ENCODE peak calls at places on chromosome 22, in seven cellular contexts. D is lower leg skin, J is uterus, I is colonic mucosa, E is GM23338, L is right lobe of liver, M is lung. T is an unnamed sample.

GRCh38 chr22:27748355-27749168 is 53.0 kb downstream of the MN1 start:
- DNase-seq in D (no peak), J (peak), I (no peak), E (peak), L (no peak), M (no peak), T (peak)

GRCh38 chr22:43260346-43260745 is 73.4 kb upstream of the TTLL12 start:
- DNase-seq in D (no peak), J (no peak), I (no peak), E (peak), L (no peak), M (no peak), T (no peak)

GRCh38 chr22:19122143-19122751 is at the start of gene DGCR2:
- DNase-seq in D (peak), J (peak), I (peak), E (peak), L (peak), M (peak), T (peak)

GRCh38 chr22:21032037-21032842 is at the start of gene SLC7A4:
- DNase-seq in D (no peak), J (no peak), I (no peak), E (peak), L (no peak), M (no peak), T (no peak)

GRCh38 chr22:44489817-44490216 is 8.2 kb downstream of the RTL6 start:
- DNase-seq in D (no peak), J (no peak), I (no peak), E (peak), L (no peak), M (no peak), T (no peak)

GRCh38 chr22:29503811-29504372 is 23.9 kb downstream of the NEFH start:
- DNase-seq in D (no peak), J (peak), I (peak), E (no peak), L (peak), M (no peak), T (no peak)

GRCh38 chr22:48373626-48374173 is 1454.0 kb downstream of the BRD1 start:
- DNase-seq in D (peak), J (no peak), I (no peak), E (no peak), L (no peak), M (no peak), T (no peak)

GRCh38 chr22:31800065-31800464 is 46.2 kb downstream of the DEPDC5 start:
- DNase-seq in D (no peak), J (no peak), I (no peak), E (peak), L (no peak), M (no peak), T (peak)

GRCh38 chr22:28710889-28711285 is 30.7 kb downstream of the CHEK2 start:
- DNase-seq in D (no peak), J (no peak), I (no peak), E (no peak), L (no peak), M (no peak), T (no peak)

GRCh38 chr22:47163481-47163875 is 401.0 kb downstream of the TBC1D22A start:
- DNase-seq in D (no peak), J (peak), I (no peak), E (no peak), L (peak), M (no peak), T (no peak)

GRCh38 chr22:45550416-45550815 is 47.7 kb downstream of the FBLN1 start:
- DNase-seq in D (no peak), J (no peak), I (no peak), E (no peak), L (no peak), M (no peak), T (no peak)

GRCh38 chr22:40648386-40648785 is 11.9 kb upstream of the MRTFA start:
- DNase-seq in D (no peak), J (no peak), I (no peak), E (no peak), L (no peak), M (no peak), T (no peak)

GRCh38 chr22:20619042-20619892 is 111.9 kb downstream of the MED15 start:
- DNase-seq in D (no peak), J (no peak), I (no peak), E (no peak), L (no peak), M (no peak), T (no peak)

GRCh38 chr22:46373838-46374662 is 38.5 kb downstream of the TRMU start:
- DNase-seq in D (no peak), J (no peak), I (peak), E (no peak), L (no peak), M (no peak), T (no peak)

GRCh38 chr22:18056161-18056666 is 21.6 kb upstream of the PEX26 start:
- DNase-seq in D (no peak), J (peak), I (no peak), E (no peak), L (no peak), M (no peak), T (peak)

GRCh38 chr22:23207786-23208325 is 27.5 kb downstream of the BCR start:
- DNase-seq in D (no peak), J (no peak), I (no peak), E (no peak), L (no peak), M (no peak), T (no peak)

GRCh38 chr22:37520754-37521153 is 1.5 kb upstream of the CARD10 start:
- DNase-seq in D (no peak), J (no peak), I (no peak), E (no peak), L (no peak), M (no peak), T (no peak)

GRCh38 chr22:29625090-29625825 is 21.8 kb downstream of the NF2 start:
- DNase-seq in D (no peak), J (peak), I (peak), E (peak), L (no peak), M (peak), T (peak)

GRCh38 chr22:48535868-48536690 is 1291.6 kb downstream of the BRD1 start:
- DNase-seq in D (no peak), J (no peak), I (no peak), E (no peak), L (no peak), M (no peak), T (no peak)

GRCh38 chr22:27985323-27986275 is 66.5 kb upstream of the PITPNB start:
- DNase-seq in D (peak), J (no peak), I (no peak), E (no peak), L (peak), M (no peak), T (no peak)

GRCh38 chr22:42966389-42966998 is 48.5 kb downstream of the PACSIN2 start:
- DNase-seq in D (peak), J (no peak), I (no peak), E (no peak), L (peak), M (no peak), T (no peak)

GRCh38 chr22:25919452-25919851 is 177.5 kb downstream of the MYO18B start:
- DNase-seq in D (peak), J (no peak), I (no peak), E (no peak), L (no peak), M (no peak), T (no peak)

GRCh38 chr22:38755155-38755910 is 465 bp downstream of the SUN2 start:
- DNase-seq in D (peak), J (peak), I (peak), E (peak), L (peak), M (peak), T (peak)

GRCh38 chr22:20422271-20422958 is 15.2 kb downstream of the SCARF2 start:
- DNase-seq in D (no peak), J (no peak), I (no peak), E (no peak), L (no peak), M (no peak), T (no peak)

GRCh38 chr22:27531782-27532530 is 269.6 kb downstream of the MN1 start:
- DNase-seq in D (no peak), J (no peak), I (no peak), E (no peak), L (no peak), M (no peak), T (no peak)

GRCh38 chr22:39215070-39215396 is 29.7 kb downstream of the PDGFB start:
- DNase-seq in D (peak), J (no peak), I (no peak), E (no peak), L (no peak), M (no peak), T (no peak)

GRCh38 chr22:42697542-42698013 is 23.1 kb downstream of the A4GALT start:
- DNase-seq in D (peak), J (peak), I (peak), E (no peak), L (no peak), M (no peak), T (peak)

GRCh38 chr22:37181681-37182080 is 6.4 kb downstream of the C1QTNF6 start:
- DNase-seq in D (no peak), J (no peak), I (no peak), E (no peak), L (no peak), M (no peak), T (no peak)

GRCh38 chr22:41862160-41862529 is 29.2 kb downstream of the SREBF2 start:
- DNase-seq in D (no peak), J (no peak), I (no peak), E (no peak), L (no peak), M (no peak), T (no peak)

GRCh38 chr22:38155703-38156102 is 25.9 kb downstream of the PLA2G6 start:
- DNase-seq in D (no peak), J (no peak), I (no peak), E (no peak), L (no peak), M (no peak), T (no peak)

GRCh38 chr22:24230911-24231656 is 13.8 kb downstream of the GGT5 start:
- DNase-seq in D (no peak), J (no peak), I (peak), E (peak), L (peak), M (peak), T (peak)
- TF ChIP-seq CTCF in D (no peak), J (no peak), I (peak), E (peak), L (peak), M (no peak), T (peak)

DNA sequence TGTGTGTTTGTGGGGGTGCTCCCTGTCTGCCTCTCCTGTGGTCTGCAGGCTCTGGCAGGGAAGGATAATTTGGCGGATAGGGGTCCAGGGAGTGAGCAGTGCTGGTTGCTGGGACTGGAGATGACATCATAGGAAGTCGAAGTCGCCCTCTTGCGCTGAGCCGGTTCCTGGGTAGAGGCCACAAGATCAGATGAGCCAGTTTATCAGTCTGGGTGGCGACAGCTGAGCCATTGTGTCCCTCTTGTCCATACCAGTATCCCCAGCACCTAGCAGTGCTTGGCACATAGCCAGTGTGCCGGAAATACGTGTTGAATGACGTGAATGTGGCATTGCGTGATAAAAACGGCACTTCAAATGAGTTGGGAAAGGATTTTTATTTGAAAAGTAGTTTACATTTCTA is 9.8 kb downstream of the APOL5 start:
- DNase-seq in D (no peak), J (no peak), I (no peak), E (no peak), L (no peak), M (no peak), T (no peak)
- TF ChIP-seq CTCF in D (no peak), J (no peak), I (no peak), E (no peak), L (no peak), M (no peak), T (no peak)

DNA sequence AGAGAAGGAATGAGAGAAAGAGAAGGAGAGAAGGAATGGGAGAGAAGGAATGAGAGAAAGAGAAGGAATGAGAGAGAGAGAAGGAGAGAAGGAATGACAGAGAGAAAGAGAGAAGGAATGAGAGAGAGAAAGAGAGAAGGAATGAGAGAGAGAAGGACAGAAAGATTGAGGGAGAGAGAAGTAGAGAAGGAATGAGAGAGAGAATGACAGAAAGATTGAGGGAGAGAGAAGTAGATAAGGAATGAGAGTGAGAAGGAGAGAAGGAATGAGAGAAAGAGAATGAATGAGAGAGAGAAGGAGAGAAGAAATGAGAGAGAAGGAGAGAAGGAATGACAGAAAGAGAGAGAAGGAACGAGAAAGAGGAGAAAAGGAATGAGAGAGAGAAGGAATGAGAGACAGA is 34.1 kb upstream of the APOL5 start:
- DNase-seq in D (no peak), J (no peak), I (no peak), E (no peak), L (no peak), M (no peak), T (no peak)
- TF ChIP-seq CTCF in D (no peak), J (no peak), I (no peak), E (no peak), L (no peak), M (no peak), T (no peak)

GRCh38 chr22:49553076-49553475 is 274.6 kb downstream of the BRD1 start:
- DNase-seq in D (peak), J (no peak), I (no peak), E (no peak), L (peak), M (no peak), T (no peak)

GRCh38 chr22:49550766-49551362 is 276.8 kb downstream of the BRD1 start:
- DNase-seq in D (peak), J (no peak), I (no peak), E (no peak), L (no peak), M (no peak), T (peak)

GRCh38 chr22:49551446-49551845 is 276.2 kb downstream of the BRD1 start:
- DNase-seq in D (peak), J (no peak), I (no peak), E (no peak), L (peak), M (no peak), T (no peak)

GRCh38 chr22:49553518-49554295 is 274.0 kb downstream of the BRD1 start:
- DNase-seq in D (peak), J (no peak), I (no peak), E (no peak), L (peak), M (no peak), T (no peak)

DNA sequence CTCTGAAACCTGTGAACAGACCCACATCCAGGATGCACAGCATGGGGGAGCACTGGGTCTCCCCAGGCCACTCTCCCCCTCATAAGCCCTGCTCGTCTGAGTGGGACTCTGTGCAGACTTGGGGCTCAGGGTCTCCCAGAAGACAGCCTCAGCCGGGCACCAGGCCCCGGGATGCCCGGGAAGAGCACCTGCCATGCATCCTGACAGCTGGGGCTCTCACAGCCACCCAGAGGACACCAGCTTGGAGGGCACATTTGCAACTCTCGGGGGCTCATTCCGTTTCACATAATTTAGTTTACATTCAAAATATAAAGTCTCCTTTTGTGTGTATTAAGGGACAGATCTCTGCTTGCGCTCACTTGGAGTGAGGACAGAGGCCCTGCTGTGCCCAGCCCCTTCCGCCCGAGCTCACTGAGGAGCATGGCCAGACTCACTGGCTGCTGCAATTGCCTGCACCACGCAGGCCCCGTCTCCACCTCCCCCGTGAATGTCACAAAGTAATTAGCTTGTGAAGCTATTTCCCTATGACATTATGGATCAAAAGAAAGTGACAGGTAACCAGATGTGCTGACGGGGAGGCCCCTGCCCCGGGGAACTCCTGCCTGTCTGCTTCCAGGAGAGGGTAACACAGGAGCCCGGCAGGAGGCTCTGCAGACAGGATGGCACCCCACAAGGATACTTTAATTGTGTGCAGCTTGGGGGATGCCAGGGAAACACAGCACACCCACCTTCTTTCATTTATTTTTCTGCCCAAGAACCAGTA is 275.6 kb downstream of the BRD1 start:
- DNase-seq in D (peak), J (no peak), I (no peak), E (no peak), L (peak), M (no peak), T (no peak)
- TF ChIP-seq CTCF in D (no peak), J (no peak), I (no peak), E (no peak), L (no peak), M (no peak), T (no peak)

GRCh38 chr22:49694462-49695260 is 133.0 kb downstream of the BRD1 start:
- DNase-seq in D (peak), J (no peak), I (no peak), E (no peak), L (no peak), M (no peak), T (no peak)
- TF ChIP-seq CTCF in D (no peak), J (no peak), I (no peak), E (no peak), L (no peak), M (no peak), T (no peak)

GRCh38 chr22:22201185-22201924 is 43.2 kb upstream of the VPREB1 start:
- DNase-seq in D (no peak), J (no peak), I (no peak), E (peak), L (peak), M (no peak), T (peak)
- TF ChIP-seq CTCF in D (no peak), J (peak), I (no peak), E (peak), L (peak), M (peak), T (peak)

T was measured in Calu3.